ENCODE peak calls at places on chromosomes 1 and 21, in four cellular contexts. C is H9, P is MM.1S, S is OCI-LY7. F is an unnamed sample.

GRCh38 chr21:38631171-38631570 is 132.9 kb upstream of the ERG start:
- DNase-seq in C (no peak), P (no peak), S (no peak), F (no peak)

GRCh38 chr1:219088778-219089557 is 84.7 kb upstream of the LYPLAL1 start:
- DNase-seq in C (no peak), P (no peak), S (no peak), F (peak)

GRCh38 chr1:58308206-58308605 is 238.3 kb downstream of the OMA1 start:
- DNase-seq in C (peak), P (no peak), S (no peak), F (no peak)

GRCh38 chr1:30523055-30524020 is 200.0 kb downstream of the MATN1 start:
- DNase-seq in C (no peak), P (no peak), S (no peak), F (no peak)

GRCh38 chr1:35443768-35444518 is 113.3 kb downstream of the KIAA0319L start:
- DNase-seq in C (peak), P (no peak), S (peak), F (no peak)

GRCh38 chr1:87956072-87956471 is 627.4 kb downstream of the LMO4 start:
- DNase-seq in C (no peak), P (no peak), S (no peak), F (no peak)

GRCh38 chr1:201080135-201080534 is 32.1 kb downstream of the CACNA1S start:
- DNase-seq in C (no peak), P (no peak), S (peak), F (no peak)

GRCh38 chr1:169945171-169945570 is 51.5 kb upstream of the SCYL3 start:
- DNase-seq in C (no peak), P (no peak), S (no peak), F (no peak)

GRCh38 chr1:60281360-60281932 is 207.9 kb upstream of the C1orf87 start:
- DNase-seq in C (peak), P (peak), S (peak), F (peak)

GRCh38 chr1:212432706-212433576 is at the start of gene NENF:
- DNase-seq in C (peak), P (peak), S (peak), F (peak)

GRCh38 chr1:206529425-206529824 is 22.1 kb downstream of the RASSF5 start:
- DNase-seq in C (no peak), P (no peak), S (no peak), F (no peak)

GRCh38 chr1:186429017-186429416 is 31.9 kb downstream of the PDC start:
- DNase-seq in C (no peak), P (no peak), S (no peak), F (no peak)

GRCh38 chr1:214537219-214537618 is 14.2 kb downstream of the PTPN14 start:
- DNase-seq in C (no peak), P (no peak), S (no peak), F (no peak)

GRCh38 chr1:24898909-24899439 is 31.1 kb downstream of the RUNX3 start:
- DNase-seq in C (no peak), P (no peak), S (no peak), F (peak)

DNA sequence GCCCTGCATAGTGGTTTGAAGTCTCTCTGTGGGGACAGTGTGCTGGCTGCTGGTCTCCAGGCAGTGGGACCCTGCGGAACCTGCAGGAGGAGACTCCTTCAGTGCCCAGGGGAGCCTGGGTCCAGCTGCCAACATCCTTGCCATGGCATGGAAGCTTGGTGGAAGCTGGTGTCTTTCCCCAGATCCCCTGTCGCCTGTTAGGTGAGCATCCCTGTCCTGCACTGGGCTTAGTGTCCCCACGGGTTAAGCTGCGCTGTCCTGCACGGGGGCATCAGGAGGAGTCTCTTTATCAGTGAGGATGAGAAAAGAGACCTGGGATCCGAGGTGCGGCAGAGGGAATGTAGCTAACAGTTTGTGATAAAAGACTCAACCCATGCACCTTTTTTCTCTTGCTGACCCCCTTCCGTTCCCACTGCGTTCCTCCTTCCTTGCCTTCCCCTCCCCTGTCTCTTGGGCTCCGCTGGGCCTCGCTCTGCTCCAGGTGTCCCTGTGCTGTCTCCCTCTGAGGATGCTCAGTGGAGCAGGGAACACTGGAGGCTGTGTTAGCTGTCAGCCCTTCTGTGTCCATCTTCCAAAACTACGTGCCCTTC is 59.3 kb downstream of the SLC37A1 start:
- DNase-seq in C (no peak), P (no peak), S (no peak), F (no peak)
- TF ChIP-seq CTCF in C (no peak), P (no peak), S (no peak), F (no peak)

GRCh38 chr1:224185208-224185607 is 2.2 kb downstream of the DEGS1 start:
- DNase-seq in C (no peak), P (no peak), S (peak), F (no peak)
- TF ChIP-seq CTCF in C (no peak), P (no peak), S (no peak), F (no peak)

GRCh38 chr1:184380468-184380867 is 6.4 kb upstream of the C1orf21 start:
- DNase-seq in C (no peak), P (peak), S (no peak), F (no peak)
- TF ChIP-seq CTCF in C (no peak), P (no peak), S (no peak), F (no peak)

DNA sequence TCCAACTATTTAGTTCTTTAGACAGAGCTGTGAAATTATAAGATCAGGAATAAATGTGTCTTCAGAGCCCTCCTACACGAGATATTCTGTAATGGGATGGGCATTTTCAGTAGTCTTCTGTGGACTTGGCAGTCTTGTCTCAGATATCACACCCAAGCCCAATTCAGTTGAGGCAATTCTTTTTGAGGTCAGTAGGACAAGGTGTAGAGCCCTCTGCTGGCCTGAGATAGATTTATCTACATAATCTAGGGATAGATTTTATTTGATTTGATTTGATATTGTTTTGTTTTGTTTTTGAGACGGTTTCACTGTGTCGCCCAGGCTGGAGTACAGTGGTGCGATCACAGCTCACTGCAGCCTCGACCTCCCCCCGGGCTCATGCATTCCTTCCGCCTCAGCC is 77.5 kb downstream of the FMN2 start:
- DNase-seq in C (no peak), P (no peak), S (peak), F (no peak)
- TF ChIP-seq CTCF in C (peak), P (peak), S (peak), F (no peak)

GRCh38 chr1:177854951-177855350 is 114.9 kb downstream of the SEC16B start:
- DNase-seq in C (no peak), P (no peak), S (no peak), F (no peak)
- TF ChIP-seq CTCF in C (no peak), P (no peak), S (no peak), F (no peak)

DNA sequence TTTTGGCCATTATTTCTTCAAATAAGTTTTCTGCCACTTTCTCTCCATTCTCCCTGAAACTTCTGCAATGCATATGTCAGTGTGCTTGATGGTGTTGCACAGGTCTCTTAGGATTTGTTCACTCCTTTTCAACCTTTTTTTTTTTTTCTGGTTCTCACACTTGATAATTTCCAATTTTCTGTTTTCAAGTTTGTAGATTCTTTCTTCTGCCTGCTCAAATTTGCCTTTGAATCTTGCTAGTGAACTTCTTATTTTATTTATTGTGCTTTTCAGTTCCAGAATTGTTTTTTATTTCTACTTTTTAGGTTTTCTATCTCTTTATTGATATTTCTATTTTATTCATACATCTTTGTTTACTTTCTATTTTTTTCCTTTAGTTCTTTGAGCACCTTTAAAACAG is 48.4 kb upstream of the PTPRC start:
- DNase-seq in C (no peak), P (no peak), S (no peak), F (no peak)
- TF ChIP-seq CTCF in C (no peak), P (no peak), S (no peak), F (no peak)

DNA sequence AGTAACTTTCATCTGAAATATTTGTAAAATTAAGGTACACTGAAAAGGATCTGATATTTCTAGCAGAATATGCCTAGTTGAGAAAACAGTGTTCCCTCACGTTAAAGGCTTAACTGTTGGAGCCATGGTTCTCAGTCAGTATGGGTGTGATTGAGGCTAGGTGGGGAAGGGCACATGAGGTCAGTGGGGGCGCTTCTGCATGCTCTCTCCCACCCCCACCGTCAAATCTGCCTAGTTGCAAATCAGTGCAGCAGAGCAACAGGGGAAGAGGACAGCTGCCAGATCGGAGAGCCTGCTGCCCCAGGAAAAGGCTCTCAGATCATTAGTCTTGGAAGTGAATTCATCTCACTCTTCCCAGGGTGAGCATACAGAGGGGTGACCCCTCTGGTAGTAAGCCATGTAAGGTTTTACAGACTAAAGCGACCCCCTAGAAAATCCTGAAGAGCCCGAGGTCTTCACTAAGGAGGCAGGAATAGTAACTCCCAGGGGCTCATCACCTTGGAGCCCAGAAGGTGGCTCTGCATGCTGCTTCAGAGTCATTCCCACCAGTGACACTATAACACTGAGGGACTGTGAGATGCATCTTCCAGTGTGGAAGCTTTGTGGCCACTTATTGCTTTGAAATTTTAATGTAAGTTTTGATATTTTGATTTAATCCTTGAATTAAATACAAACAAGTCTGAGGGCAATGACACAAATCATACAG is 83.1 kb upstream of the BARHL2 start:
- DNase-seq in C (no peak), P (no peak), S (no peak), F (no peak)
- TF ChIP-seq CTCF in C (no peak), P (no peak), S (no peak), F (no peak)

DNA sequence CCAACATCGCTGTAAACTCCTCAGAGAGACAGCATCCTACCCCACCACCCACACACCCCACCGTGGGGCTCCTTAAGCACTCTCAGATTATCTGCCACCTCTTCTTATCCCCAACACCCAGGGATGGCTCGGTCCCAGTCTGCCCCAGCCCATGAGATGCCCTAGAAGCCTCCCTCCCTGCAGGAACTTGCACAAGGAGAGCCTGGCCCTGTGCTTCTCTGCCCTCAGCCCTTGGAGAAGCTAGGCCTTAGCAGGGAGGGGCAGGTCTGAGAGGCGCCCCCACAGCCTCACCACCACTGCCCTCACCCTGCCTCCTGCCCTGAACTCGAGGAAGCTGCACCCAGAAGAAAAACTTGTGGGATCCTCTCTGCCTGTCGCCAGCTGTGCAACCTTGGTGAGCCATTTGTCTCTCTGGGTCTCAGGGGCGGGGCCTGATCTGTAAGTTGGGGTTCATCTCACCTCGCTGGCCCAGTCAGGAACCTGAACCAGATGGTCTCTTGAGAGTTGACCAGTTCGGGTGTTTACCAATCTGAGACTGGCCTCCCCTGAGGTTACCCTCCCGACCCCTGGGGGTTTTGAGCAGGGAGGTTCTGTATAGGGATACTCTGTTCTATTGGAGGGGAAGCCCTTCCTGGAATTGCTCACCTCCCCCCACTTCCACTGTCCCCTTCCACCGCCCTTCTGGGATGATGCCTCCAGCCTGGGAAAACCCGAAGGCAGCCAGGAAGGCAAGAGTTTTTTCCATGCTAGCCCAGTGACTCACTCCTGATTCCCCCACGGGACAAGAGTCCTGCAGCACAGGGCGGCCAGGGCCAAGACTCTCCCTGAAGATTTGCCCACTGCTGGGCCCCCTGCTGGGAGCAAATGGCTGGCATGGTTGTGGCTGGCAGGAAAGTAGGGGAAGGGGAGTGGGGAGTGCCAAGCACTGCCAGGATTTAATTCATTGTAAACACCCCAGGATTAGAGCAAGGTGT is at the start of gene S100A3:
- DNase-seq in C (peak), P (no peak), S (no peak), F (no peak)
- TF ChIP-seq CTCF in C (no peak), P (no peak), S (no peak), F (no peak)

GRCh38 chr1:165688046-165688445 is 10.3 kb downstream of the ALDH9A1 start:
- DNase-seq in C (no peak), P (no peak), S (no peak), F (no peak)

GRCh38 chr1:165683848-165684485 is 14.4 kb downstream of the ALDH9A1 start:
- DNase-seq in C (no peak), P (no peak), S (no peak), F (no peak)

GRCh38 chr1:165686971-165687433 is 11.4 kb downstream of the ALDH9A1 start:
- DNase-seq in C (no peak), P (no peak), S (no peak), F (no peak)

DNA sequence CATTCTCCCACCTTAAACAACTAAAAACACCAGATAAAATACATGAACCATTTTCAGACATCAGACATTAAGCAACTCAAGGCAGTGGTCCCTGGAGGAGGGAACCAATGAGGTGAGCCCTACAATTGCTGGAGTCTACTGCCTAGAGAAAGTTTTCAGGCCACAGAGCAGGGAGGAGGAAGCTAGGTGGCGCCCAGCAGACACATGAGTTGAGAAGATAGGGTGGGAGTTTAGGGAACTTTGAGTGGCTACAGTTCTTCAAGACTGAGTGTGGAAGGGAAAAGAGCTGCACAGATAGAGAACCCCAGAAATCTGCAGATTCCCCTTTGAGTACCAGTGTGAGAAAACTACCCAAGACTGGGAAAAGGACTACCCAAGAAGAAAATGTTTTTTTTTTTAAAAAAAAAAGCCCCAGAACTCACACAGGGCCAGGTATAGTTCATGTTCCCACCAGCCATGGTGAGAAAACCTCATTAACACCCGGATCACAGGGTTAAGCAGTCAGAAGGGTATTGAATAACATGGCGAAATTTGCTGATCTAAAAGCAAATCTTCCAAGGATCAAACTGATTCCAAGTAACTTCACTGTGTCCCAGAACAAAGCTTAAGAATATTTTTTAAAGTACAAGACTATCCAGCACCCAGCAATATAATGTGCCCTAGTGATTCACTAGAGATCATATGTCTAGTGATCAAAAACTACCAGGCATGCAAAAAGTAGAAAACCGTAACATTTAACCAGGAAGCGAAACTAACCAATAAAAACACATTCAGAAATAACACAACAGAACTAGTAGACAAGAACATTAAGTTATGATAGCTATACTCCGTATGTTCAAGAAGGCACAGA is 12.0 kb downstream of the ALDH9A1 start:
- DNase-seq in C (peak), P (no peak), S (peak), F (peak)
- TF ChIP-seq CTCF in C (peak), P (no peak), S (peak), F (peak)

GRCh38 chr1:157092831-157093230 is 6.8 kb downstream of the ETV3L start:
- DNase-seq in C (peak), P (no peak), S (no peak), F (no peak)
- TF ChIP-seq CTCF in C (no peak), P (no peak), S (no peak), F (no peak)

F was measured in GM10248.